ENCODE peak calls at places on chromosomes 1 and 21, in ten cellular contexts. One of them, this sample, is unnamed.

GRCh38 chr1:101112051-101112770 is 86.6 kb upstream of the DPH5 start:
- DNase-seq in thoracic aorta: no peak
- DNase-seq in A549: no peak
- DNase-seq in adrenal gland: no peak
- DNase-seq in cardiac muscle cell: no peak
- DNase-seq in OCI-LY7: peak
- DNase-seq in astrocyte of the spinal cord: no peak
- DNase-seq in stomach: no peak
- DNase-seq in cardiac fibroblast: no peak
- DNase-seq in BE2C: no peak
- DNase-seq in this sample: no peak

GRCh38 chr1:40210514-40211204 is 37.1 kb upstream of the TMCO2 start:
- DNase-seq in cardiac fibroblast: no peak
- DNase-seq in astrocyte of the spinal cord: no peak
- DNase-seq in A549: no peak
- DNase-seq in cardiac muscle cell: no peak
- DNase-seq in adrenal gland: no peak
- DNase-seq in OCI-LY7: no peak
- DNase-seq in thoracic aorta: no peak
- DNase-seq in BE2C: no peak
- DNase-seq in stomach: no peak
- DNase-seq in this sample: no peak

GRCh38 chr1:77975907-77976306 is 3.0 kb downstream of the FUBP1 start:
- DNase-seq in OCI-LY7: no peak
- DNase-seq in BE2C: no peak
- DNase-seq in cardiac fibroblast: peak
- DNase-seq in thoracic aorta: no peak
- DNase-seq in astrocyte of the spinal cord: peak
- DNase-seq in adrenal gland: no peak
- DNase-seq in cardiac muscle cell: no peak
- DNase-seq in stomach: no peak
- DNase-seq in A549: no peak
- DNase-seq in this sample: no peak

GRCh38 chr21:39082656-39083376 is 100.4 kb downstream of the PSMG1 start:
- DNase-seq in A549: no peak
- DNase-seq in adrenal gland: no peak
- DNase-seq in BE2C: no peak
- DNase-seq in OCI-LY7: peak
- DNase-seq in cardiac muscle cell: no peak
- DNase-seq in thoracic aorta: no peak
- DNase-seq in astrocyte of the spinal cord: no peak
- DNase-seq in cardiac fibroblast: no peak
- DNase-seq in stomach: peak
- DNase-seq in this sample: no peak

GRCh38 chr1:1462318-1462966 is 9.1 kb upstream of the ATAD3B start:
- DNase-seq in BE2C: peak
- DNase-seq in stomach: no peak
- DNase-seq in adrenal gland: no peak
- DNase-seq in OCI-LY7: peak
- DNase-seq in cardiac muscle cell: peak
- DNase-seq in thoracic aorta: no peak
- DNase-seq in A549: no peak
- DNase-seq in cardiac fibroblast: peak
- DNase-seq in astrocyte of the spinal cord: no peak
- DNase-seq in this sample: no peak

GRCh38 chr1:205927247-205927646 is 16.0 kb downstream of the SLC26A9 start:
- DNase-seq in A549: no peak
- DNase-seq in adrenal gland: no peak
- DNase-seq in cardiac fibroblast: no peak
- DNase-seq in cardiac muscle cell: no peak
- DNase-seq in astrocyte of the spinal cord: no peak
- DNase-seq in thoracic aorta: no peak
- DNase-seq in stomach: no peak
- DNase-seq in OCI-LY7: no peak
- DNase-seq in BE2C: no peak
- DNase-seq in this sample: no peak

GRCh38 chr1:43671193-43671592 is 21.2 kb downstream of the KDM4A start:
- DNase-seq in cardiac muscle cell: no peak
- DNase-seq in A549: no peak
- DNase-seq in cardiac fibroblast: no peak
- DNase-seq in thoracic aorta: no peak
- DNase-seq in stomach: no peak
- DNase-seq in BE2C: no peak
- DNase-seq in OCI-LY7: no peak
- DNase-seq in adrenal gland: no peak
- DNase-seq in astrocyte of the spinal cord: no peak
- DNase-seq in this sample: no peak

GRCh38 chr1:92958203-92958970 is 2.9 kb downstream of the DIPK1A start:
- DNase-seq in OCI-LY7: peak
- DNase-seq in thoracic aorta: no peak
- DNase-seq in stomach: no peak
- DNase-seq in astrocyte of the spinal cord: no peak
- DNase-seq in cardiac muscle cell: no peak
- DNase-seq in A549: no peak
- DNase-seq in cardiac fibroblast: no peak
- DNase-seq in adrenal gland: no peak
- DNase-seq in BE2C: no peak
- DNase-seq in this sample: no peak

GRCh38 chr1:231157311-231157710 is 4.5 kb upstream of the TRIM67 start:
- DNase-seq in OCI-LY7: no peak
- DNase-seq in thoracic aorta: no peak
- DNase-seq in stomach: no peak
- DNase-seq in cardiac fibroblast: no peak
- DNase-seq in adrenal gland: no peak
- DNase-seq in BE2C: no peak
- DNase-seq in astrocyte of the spinal cord: no peak
- DNase-seq in A549: no peak
- DNase-seq in cardiac muscle cell: no peak
- DNase-seq in this sample: no peak

GRCh38 chr1:159009704-159010361 is at the start of gene IFI16:
- DNase-seq in A549: peak
- DNase-seq in thoracic aorta: peak
- DNase-seq in stomach: no peak
- DNase-seq in adrenal gland: peak
- DNase-seq in cardiac fibroblast: peak
- DNase-seq in OCI-LY7: peak
- DNase-seq in astrocyte of the spinal cord: peak
- DNase-seq in cardiac muscle cell: no peak
- DNase-seq in BE2C: no peak
- DNase-seq in this sample: no peak

GRCh38 chr21:35743571-35743970 is 316.8 kb downstream of the SETD4 start:
- DNase-seq in stomach: no peak
- DNase-seq in A549: no peak
- DNase-seq in cardiac fibroblast: peak
- DNase-seq in astrocyte of the spinal cord: peak
- DNase-seq in cardiac muscle cell: no peak
- DNase-seq in thoracic aorta: no peak
- DNase-seq in OCI-LY7: no peak
- DNase-seq in BE2C: no peak
- DNase-seq in adrenal gland: no peak
- DNase-seq in this sample: no peak

GRCh38 chr1:225567789-225568188 is 85.1 kb downstream of the ENAH start:
- DNase-seq in astrocyte of the spinal cord: no peak
- DNase-seq in A549: no peak
- DNase-seq in cardiac fibroblast: no peak
- DNase-seq in stomach: no peak
- DNase-seq in BE2C: no peak
- DNase-seq in OCI-LY7: peak
- DNase-seq in cardiac muscle cell: no peak
- DNase-seq in adrenal gland: no peak
- DNase-seq in thoracic aorta: no peak
- DNase-seq in this sample: no peak

GRCh38 chr1:157521056-157521455 is 31.3 kb downstream of the FCRL5 start:
- DNase-seq in A549: no peak
- DNase-seq in astrocyte of the spinal cord: no peak
- DNase-seq in stomach: no peak
- DNase-seq in cardiac muscle cell: no peak
- DNase-seq in OCI-LY7: no peak
- DNase-seq in thoracic aorta: no peak
- DNase-seq in cardiac fibroblast: no peak
- DNase-seq in adrenal gland: no peak
- DNase-seq in BE2C: no peak
- DNase-seq in this sample: no peak

GRCh38 chr1:42913426-42914091 is 45.1 kb downstream of the SLC2A1 start:
- DNase-seq in stomach: peak
- DNase-seq in astrocyte of the spinal cord: peak
- DNase-seq in cardiac muscle cell: peak
- DNase-seq in BE2C: peak
- DNase-seq in adrenal gland: peak
- DNase-seq in thoracic aorta: no peak
- DNase-seq in cardiac fibroblast: peak
- DNase-seq in OCI-LY7: peak
- DNase-seq in A549: peak
- DNase-seq in this sample: peak

GRCh38 chr1:33541966-33542365 is 69.5 kb downstream of the ZSCAN20 start:
- DNase-seq in adrenal gland: no peak
- DNase-seq in cardiac fibroblast: no peak
- DNase-seq in OCI-LY7: no peak
- DNase-seq in stomach: no peak
- DNase-seq in A549: no peak
- DNase-seq in astrocyte of the spinal cord: no peak
- DNase-seq in BE2C: no peak
- DNase-seq in thoracic aorta: no peak
- DNase-seq in cardiac muscle cell: no peak
- DNase-seq in this sample: no peak

GRCh38 chr1:210407207-210407886 is 78.6 kb downstream of the HHAT start:
- DNase-seq in thoracic aorta: no peak
- DNase-seq in A549: peak
- DNase-seq in stomach: peak
- DNase-seq in cardiac fibroblast: peak
- DNase-seq in OCI-LY7: peak
- DNase-seq in BE2C: peak
- DNase-seq in cardiac muscle cell: peak
- DNase-seq in adrenal gland: peak
- DNase-seq in astrocyte of the spinal cord: peak
- DNase-seq in this sample: peak

GRCh38 chr1:87989346-87989745 is 660.7 kb downstream of the LMO4 start:
- DNase-seq in astrocyte of the spinal cord: no peak
- DNase-seq in stomach: no peak
- DNase-seq in thoracic aorta: no peak
- DNase-seq in adrenal gland: no peak
- DNase-seq in cardiac fibroblast: no peak
- DNase-seq in OCI-LY7: no peak
- DNase-seq in BE2C: no peak
- DNase-seq in cardiac muscle cell: no peak
- DNase-seq in A549: no peak
- DNase-seq in this sample: no peak
- TF ChIP-seq CTCF in astrocyte of the spinal cord: no peak
- TF ChIP-seq CTCF in stomach: no peak
- TF ChIP-seq CTCF in thoracic aorta: no peak
- TF ChIP-seq CTCF in adrenal gland: no peak
- TF ChIP-seq CTCF in cardiac fibroblast: no peak
- TF ChIP-seq CTCF in OCI-LY7: no peak
- TF ChIP-seq CTCF in BE2C: no peak
- TF ChIP-seq CTCF in cardiac muscle cell: no peak
- TF ChIP-seq CTCF in A549: no peak
- TF ChIP-seq CTCF in this sample: no peak

DNA sequence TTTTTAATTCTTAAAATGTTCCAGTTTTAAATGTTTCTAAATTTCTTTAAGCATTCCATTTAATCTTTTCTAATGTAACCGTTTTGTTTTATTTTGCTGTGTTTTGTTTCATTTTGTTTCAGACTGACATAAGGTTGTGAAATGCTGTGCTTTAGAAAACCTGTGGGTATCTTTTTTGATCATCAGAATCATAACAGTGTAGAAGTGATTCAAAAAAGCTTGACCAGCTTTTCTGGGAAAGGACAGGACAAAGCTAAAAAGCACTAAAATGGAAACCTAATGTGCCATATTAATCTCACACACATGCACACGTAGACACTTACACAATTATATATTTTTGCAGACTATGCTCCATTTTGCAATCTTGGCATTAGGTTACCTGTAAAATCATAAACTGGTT is 7.8 kb upstream of the VAV3 start:
- DNase-seq in thoracic aorta: no peak
- DNase-seq in stomach: no peak
- DNase-seq in astrocyte of the spinal cord: no peak
- DNase-seq in cardiac fibroblast: no peak
- DNase-seq in adrenal gland: no peak
- DNase-seq in OCI-LY7: no peak
- DNase-seq in BE2C: no peak
- DNase-seq in A549: no peak
- DNase-seq in cardiac muscle cell: no peak
- DNase-seq in this sample: no peak
- TF ChIP-seq CTCF in thoracic aorta: no peak
- TF ChIP-seq CTCF in stomach: no peak
- TF ChIP-seq CTCF in astrocyte of the spinal cord: no peak
- TF ChIP-seq CTCF in cardiac fibroblast: no peak
- TF ChIP-seq CTCF in adrenal gland: no peak
- TF ChIP-seq CTCF in OCI-LY7: no peak
- TF ChIP-seq CTCF in BE2C: no peak
- TF ChIP-seq CTCF in A549: no peak
- TF ChIP-seq CTCF in cardiac muscle cell: no peak
- TF ChIP-seq CTCF in this sample: no peak

GRCh38 chr1:25904942-25905679 is 1.1 kb downstream of the STMN1 start:
- DNase-seq in astrocyte of the spinal cord: peak
- DNase-seq in adrenal gland: peak
- DNase-seq in stomach: peak
- DNase-seq in cardiac muscle cell: peak
- DNase-seq in cardiac fibroblast: peak
- DNase-seq in BE2C: peak
- DNase-seq in A549: peak
- DNase-seq in OCI-LY7: peak
- DNase-seq in thoracic aorta: peak
- DNase-seq in this sample: peak
- TF ChIP-seq CTCF in astrocyte of the spinal cord: peak
- TF ChIP-seq CTCF in adrenal gland: no peak
- TF ChIP-seq CTCF in stomach: no peak
- TF ChIP-seq CTCF in cardiac muscle cell: peak
- TF ChIP-seq CTCF in cardiac fibroblast: peak
- TF ChIP-seq CTCF in BE2C: no peak
- TF ChIP-seq CTCF in A549: no peak
- TF ChIP-seq CTCF in OCI-LY7: peak
- TF ChIP-seq CTCF in thoracic aorta: no peak
- TF ChIP-seq CTCF in this sample: peak

GRCh38 chr1:212794561-212795014 is 2.9 kb downstream of the TATDN3 start:
- DNase-seq in astrocyte of the spinal cord: no peak
- DNase-seq in adrenal gland: no peak
- DNase-seq in OCI-LY7: peak
- DNase-seq in stomach: no peak
- DNase-seq in A549: no peak
- DNase-seq in thoracic aorta: no peak
- DNase-seq in cardiac fibroblast: no peak
- DNase-seq in BE2C: no peak
- DNase-seq in cardiac muscle cell: no peak
- DNase-seq in this sample: no peak

GRCh38 chr1:212792396-212792908 is 758 bp downstream of the TATDN3 start:
- DNase-seq in A549: no peak
- DNase-seq in OCI-LY7: peak
- DNase-seq in astrocyte of the spinal cord: no peak
- DNase-seq in cardiac muscle cell: no peak
- DNase-seq in cardiac fibroblast: no peak
- DNase-seq in adrenal gland: no peak
- DNase-seq in BE2C: no peak
- DNase-seq in thoracic aorta: no peak
- DNase-seq in stomach: no peak
- DNase-seq in this sample: no peak

GRCh38 chr1:212791676-212792395 is at the start of the genes NSL1 and TATDN3:
- DNase-seq in adrenal gland: peak
- DNase-seq in astrocyte of the spinal cord: peak
- DNase-seq in stomach: peak
- DNase-seq in cardiac muscle cell: peak
- DNase-seq in OCI-LY7: peak
- DNase-seq in thoracic aorta: peak
- DNase-seq in BE2C: peak
- DNase-seq in A549: peak
- DNase-seq in cardiac fibroblast: peak
- DNase-seq in this sample: peak

GRCh38 chr1:212797681-212798080 is 6.0 kb downstream of the TATDN3 start:
- DNase-seq in OCI-LY7: no peak
- DNase-seq in stomach: no peak
- DNase-seq in cardiac fibroblast: peak
- DNase-seq in astrocyte of the spinal cord: no peak
- DNase-seq in cardiac muscle cell: no peak
- DNase-seq in A549: no peak
- DNase-seq in adrenal gland: no peak
- DNase-seq in BE2C: no peak
- DNase-seq in thoracic aorta: no peak
- DNase-seq in this sample: no peak
- TF ChIP-seq CTCF in OCI-LY7: no peak
- TF ChIP-seq CTCF in stomach: no peak
- TF ChIP-seq CTCF in cardiac fibroblast: no peak
- TF ChIP-seq CTCF in astrocyte of the spinal cord: no peak
- TF ChIP-seq CTCF in cardiac muscle cell: no peak
- TF ChIP-seq CTCF in A549: no peak
- TF ChIP-seq CTCF in adrenal gland: no peak
- TF ChIP-seq CTCF in BE2C: no peak
- TF ChIP-seq CTCF in thoracic aorta: no peak
- TF ChIP-seq CTCF in this sample: no peak